ENCODE peak calls at places on chromosomes 16 and 17, in six cellular contexts. D, N, H, M, Z and I are unnamed samples.
A peak's percentile ranks its signal among the peaks of the same experiment; 100 is the strongest.

GRCh38 chr16:24253192-24253591 is 2.9 kb upstream of the CACNG3 start:
- DNase-seq in D (peak; percentile 39), N (peak; percentile 30), H (peak; percentile 39), M (no peak), Z (peak; percentile 21), I (no peak)

GRCh38 chr16:67538666-67539101 is 10.1 kb downstream of the RIPOR1 start:
- DNase-seq in D (no peak), N (no peak), H (peak; percentile 82), M (no peak), Z (no peak), I (no peak)

GRCh38 chr17:19273731-19274130 is 36.6 kb downstream of the EPN2 start:
- DNase-seq in D (no peak), N (no peak), H (no peak), M (no peak), Z (no peak), I (no peak)

GRCh38 chr17:18377437-18378204 is at the start of gene EVPLL:
- DNase-seq in D (peak; percentile 49), N (no peak), H (no peak), M (peak; percentile 39), Z (peak; percentile 25), I (no peak)

GRCh38 chr16:77679336-77679735 is 43.0 kb upstream of the NUDT7 start:
- DNase-seq in D (no peak), N (no peak), H (no peak), M (no peak), Z (no peak), I (no peak)

GRCh38 chr17:7884581-7885356 is 3.8 kb upstream of the CHD3 start:
- DNase-seq in D (peak; percentile 32), N (no peak), H (no peak), M (no peak), Z (peak; percentile 22), I (peak; percentile 50)

GRCh38 chr16:72198021-72198420 is 26.1 kb upstream of the PMFBP1 start:
- DNase-seq in D (peak; percentile 24), N (peak; percentile 66), H (peak; percentile 93), M (no peak), Z (no peak), I (no peak)

GRCh38 chr17:80816241-80817103 is 175.2 kb upstream of the CHMP6 start:
- DNase-seq in D (no peak), N (peak; percentile 12), H (no peak), M (no peak), Z (no peak), I (no peak)

GRCh38 chr16:54479546-54479945 is 193.0 kb upstream of the IRX3 start:
- DNase-seq in D (no peak), N (no peak), H (no peak), M (no peak), Z (no peak), I (no peak)

GRCh38 chr16:3861808-3862451 is 18.6 kb downstream of the CREBBP start:
- DNase-seq in D (no peak), N (no peak), H (peak; percentile 28), M (no peak), Z (peak; percentile 18), I (no peak)

GRCh38 chr16:54867302-54867832 is 63.3 kb upstream of the IRX5 start:
- DNase-seq in D (no peak), N (no peak), H (no peak), M (no peak), Z (no peak), I (no peak)

GRCh38 chr17:58756246-58757161 is 850 bp downstream of the PPM1E start:
- DNase-seq in D (peak; percentile 55), N (peak; percentile 37), H (no peak), M (no peak), Z (peak; percentile 48), I (peak; percentile 15)

GRCh38 chr17:37519241-37519985 is 29.7 kb downstream of the DUSP14 start:
- DNase-seq in D (no peak), N (no peak), H (peak; percentile 10), M (no peak), Z (no peak), I (no peak)

GRCh38 chr17:50944054-50944901 is 78.1 kb upstream of the TOB1 start:
- DNase-seq in D (peak; percentile 76), N (peak; percentile 90), H (peak; percentile 42), M (peak; percentile 86), Z (peak; percentile 70), I (no peak)

GRCh38 chr16:58907297-58907696 is 173.2 kb upstream of the GOT2 start:
- DNase-seq in D (no peak), N (no peak), H (no peak), M (no peak), Z (no peak), I (no peak)

GRCh38 chr16:81384006-81384405 is 60.6 kb upstream of the CMIP start:
- DNase-seq in D (no peak), N (no peak), H (peak; percentile 84), M (no peak), Z (no peak), I (no peak)

GRCh38 chr16:72937360-72937759 is 110.6 kb downstream of the ZFHX3 start:
- DNase-seq in D (no peak), N (peak; percentile 92), H (no peak), M (no peak), Z (no peak), I (no peak)

DNA sequence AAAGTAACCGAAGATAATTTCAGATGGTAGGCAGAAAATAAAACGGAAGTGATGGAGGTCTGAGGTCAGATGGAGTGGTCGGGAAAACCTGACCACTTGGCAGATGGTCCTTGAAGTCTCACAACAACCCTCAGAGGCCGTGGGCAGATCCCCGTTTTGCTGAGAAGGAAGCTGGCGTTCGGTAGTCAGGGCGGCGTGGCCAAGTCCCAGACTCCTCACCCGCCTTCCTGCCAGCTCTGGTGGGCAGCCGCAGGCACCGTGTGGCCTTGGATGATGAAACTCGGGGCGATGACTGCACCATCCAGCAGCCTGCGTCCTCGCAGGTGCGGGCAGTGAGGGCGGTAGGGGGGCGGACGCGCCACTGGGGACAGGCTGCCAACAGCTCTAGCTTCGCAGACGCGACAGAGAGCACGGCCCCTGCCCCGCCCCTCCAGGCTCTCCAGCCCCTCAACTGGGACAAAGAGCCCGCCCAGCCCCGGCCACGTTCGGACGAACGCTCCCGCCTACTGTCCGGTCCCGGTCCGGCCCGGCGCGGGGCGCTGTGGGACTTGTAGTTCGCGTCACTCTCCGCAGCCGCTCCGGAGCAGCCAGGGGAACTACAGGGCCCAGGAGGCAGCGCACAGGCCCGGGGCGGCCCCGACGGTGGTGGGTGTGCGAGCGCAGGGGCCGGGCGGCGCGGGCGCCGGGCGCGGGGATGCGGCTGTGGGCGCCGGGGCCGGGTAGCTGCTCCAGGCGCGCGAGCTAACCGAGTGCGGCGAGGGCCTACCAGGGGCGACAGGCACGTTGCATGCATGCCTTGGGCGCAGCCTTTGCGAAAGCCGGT is at the start of gene GPT2:
- DNase-seq in D (peak; percentile 99), N (peak; percentile 98), H (peak; percentile 96), M (peak; percentile 99), Z (peak; percentile 92), I (peak; percentile 85)
- TF ChIP-seq CTCF in D (peak; percentile 24), N (no peak), H (no peak), M (peak; percentile 33), Z (no peak), I (no peak)

DNA sequence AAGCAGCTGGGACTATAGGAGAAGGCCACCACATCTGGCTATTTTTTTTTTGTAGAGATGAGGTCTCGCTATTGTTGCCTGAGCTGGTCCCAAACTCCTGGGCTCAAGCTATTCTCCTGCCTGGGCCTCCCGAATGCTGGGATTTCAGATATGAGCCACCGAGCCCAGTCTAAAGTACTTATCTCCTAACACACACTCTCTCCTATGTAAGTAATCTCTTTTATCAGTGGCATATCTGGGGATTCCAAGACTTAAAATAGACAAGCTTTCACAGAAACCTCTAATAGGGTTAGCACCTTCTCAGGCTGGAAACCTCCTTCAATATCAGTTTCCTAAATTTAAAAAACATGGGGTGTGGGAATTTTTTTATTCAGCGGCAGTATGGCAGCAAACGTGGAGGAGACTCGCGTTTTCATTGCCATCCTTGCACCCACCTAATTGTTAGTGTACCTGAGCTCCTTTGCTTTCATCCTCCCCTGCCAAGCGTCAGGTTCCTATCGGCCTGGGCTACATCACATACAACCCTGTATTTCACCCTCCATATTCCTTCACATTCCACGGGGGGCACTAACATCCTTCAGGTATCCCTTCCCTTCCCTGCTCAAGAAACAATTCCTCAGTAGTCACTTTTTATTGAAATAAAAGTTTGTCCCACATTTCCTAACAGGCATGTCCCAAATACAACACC is 1.1 kb downstream of the EZH1 start:
- DNase-seq in D (no peak), N (no peak), H (no peak), M (no peak), Z (no peak), I (no peak)
- TF ChIP-seq CTCF in D (no peak), N (no peak), H (no peak), M (no peak), Z (no peak), I (no peak)

DNA sequence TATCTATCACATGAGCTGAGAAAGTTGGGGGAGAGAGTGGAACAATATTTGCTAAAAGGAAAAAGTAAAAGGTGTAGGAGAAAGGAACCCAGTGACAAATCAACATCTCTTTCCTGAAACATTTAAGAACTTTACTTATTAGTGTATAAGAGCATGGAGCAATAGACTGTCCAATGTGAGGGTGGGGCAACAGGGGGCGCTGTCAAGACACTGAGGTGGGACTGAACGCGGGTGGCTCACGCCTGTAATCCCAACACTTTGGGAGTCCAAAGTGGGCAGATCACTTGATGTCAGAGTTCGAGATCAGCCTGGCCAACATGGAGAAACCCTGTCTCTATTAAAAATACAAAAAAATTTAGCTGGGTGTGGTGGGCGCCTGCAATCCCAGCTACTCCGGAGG is 21.2 kb downstream of the PCTP start:
- DNase-seq in D (no peak), N (no peak), H (no peak), M (no peak), Z (no peak), I (no peak)
- TF ChIP-seq CTCF in D (peak; percentile 14), N (no peak), H (no peak), M (no peak), Z (no peak), I (no peak)

GRCh38 chr17:66021757-66022156 is 170.2 kb downstream of the CEP112 start:
- DNase-seq in D (no peak), N (no peak), H (no peak), M (no peak), Z (no peak), I (no peak)
- TF ChIP-seq CTCF in D (no peak), N (no peak), H (no peak), M (no peak), Z (peak; percentile 14), I (no peak)

DNA sequence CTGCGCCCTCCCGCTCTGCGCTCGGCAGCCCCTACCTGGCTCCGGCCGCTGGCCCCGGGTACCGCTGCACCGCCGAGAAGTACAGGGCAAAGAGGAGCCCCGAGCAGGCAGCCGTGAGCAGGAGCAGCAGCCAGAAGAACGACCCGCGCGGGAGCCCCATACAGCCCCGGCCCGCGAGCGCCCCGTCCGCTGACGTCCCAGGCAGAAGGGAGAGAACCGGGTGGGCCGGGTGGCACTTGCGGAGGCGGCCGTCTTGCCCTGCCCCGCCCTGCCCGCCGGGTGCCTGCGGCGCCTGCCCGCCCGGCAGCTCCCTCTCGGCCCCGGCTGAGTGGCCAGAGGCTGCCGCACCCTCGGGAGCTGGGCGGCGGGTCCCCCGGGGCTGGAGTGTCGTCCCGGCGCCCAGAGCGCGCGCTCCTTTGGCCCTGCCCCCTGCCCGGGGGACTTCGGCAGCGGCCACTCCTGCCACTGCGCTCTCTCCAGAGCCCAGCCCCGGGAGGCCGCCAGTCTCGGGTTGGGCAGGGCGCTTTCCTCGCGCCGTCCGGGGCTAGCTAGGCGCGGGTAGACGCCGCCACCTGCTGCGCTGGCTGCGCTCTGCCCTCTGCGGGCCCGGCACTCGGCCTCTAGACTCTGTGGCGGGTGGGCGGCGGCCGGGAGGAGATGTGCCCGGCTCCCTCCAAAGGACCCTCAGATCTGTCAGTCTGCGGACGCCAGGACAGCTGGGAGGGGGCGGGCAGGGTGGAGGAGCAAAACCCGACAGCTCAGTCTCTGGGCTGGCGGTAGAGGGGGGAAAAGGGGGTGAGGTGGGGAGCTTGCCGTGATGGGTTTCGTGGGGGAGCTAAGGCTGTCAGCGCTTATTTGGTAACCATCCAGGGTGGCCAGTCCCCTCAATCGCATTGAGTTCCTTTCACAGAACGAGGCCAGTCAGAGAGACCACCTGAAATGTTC is at the start of gene ST6GALNAC2:
- DNase-seq in D (peak; percentile 49), N (peak; percentile 79), H (peak; percentile 51), M (peak; percentile 69), Z (no peak), I (peak; percentile 52)
- TF ChIP-seq CTCF in D (no peak), N (peak; percentile 45), H (peak; percentile 5), M (peak; percentile 63), Z (peak; percentile 34), I (no peak)